ENCODE peak calls at places on chromosomes 6 and 20, in ten cellular contexts. H is GM23248; N is endothelial cell of umbilical vein; S is adrenal gland; T is colonic mucosa; M is AG09309; R is astrocyte of the spinal cord; F is lower leg skin; Q is naive thymus-derived CD4-positive, alpha-beta T cell; E is GM23338. Z is an unnamed sample.

GRCh38 chr20:18224968-18225568 is 63.3 kb upstream of the ZNF133 start:
- DNase-seq in Q (no peak), R (peak; percentile 71), F (peak; percentile 24), T (peak; percentile 32), E (peak; percentile 20), H (peak; percentile 87), M (peak; percentile 1), N (peak; percentile 83), S (peak; percentile 75), Z (peak; percentile 41)

GRCh38 chr6:42571611-42572342 is 7.9 kb downstream of the UBR2 start:
- DNase-seq in E (peak; percentile 21), F (no peak), S (no peak), N (no peak), R (no peak), T (no peak), H (peak; percentile 20), Q (no peak), M (no peak), Z (no peak)

GRCh38 chr6:43673444-43674063 is 14.0 kb downstream of the MRPS18A start:
- DNase-seq in T (no peak), E (no peak), M (no peak), Q (no peak), N (no peak), R (no peak), F (no peak), H (no peak), S (peak; percentile 78), Z (no peak)

GRCh38 chr6:108014040-108014439 is 56.0 kb upstream of the SEC63 start:
- DNase-seq in S (no peak), E (no peak), H (no peak), Q (no peak), T (no peak), N (no peak), F (no peak), M (no peak), R (no peak), Z (no peak)

GRCh38 chr6:44105146-44105545 is 22.1 kb downstream of the MRPL14 start:
- DNase-seq in Q (no peak), F (no peak), R (peak; percentile 15), T (no peak), E (no peak), S (no peak), M (no peak), H (no peak), N (no peak), Z (no peak)

GRCh38 chr6:13586936-13587542 is 12.6 kb downstream of the SIRT5 start:
- DNase-seq in E (no peak), M (no peak), N (no peak), H (peak; percentile 23), R (no peak), F (no peak), S (no peak), T (no peak), Q (no peak), Z (no peak)

GRCh38 chr20:25299801-25300200 is 51.9 kb downstream of the PYGB start:
- DNase-seq in Q (no peak), E (no peak), S (no peak), F (no peak), M (no peak), H (peak; percentile 60), T (no peak), R (peak; percentile 29), N (no peak), Z (no peak)

GRCh38 chr6:166515072-166515810 is 71.2 kb downstream of the RAMACL start:
- DNase-seq in T (no peak), F (no peak), R (peak; percentile 84), Q (no peak), N (peak; percentile 56), H (peak; percentile 97), E (no peak), M (peak; percentile 59), S (no peak), Z (peak; percentile 59)

GRCh38 chr6:99613705-99614429 is 7.2 kb downstream of the PRDM13 start:
- DNase-seq in M (no peak), N (no peak), H (peak; percentile 37), T (no peak), E (peak; percentile 69), Q (no peak), R (no peak), F (no peak), S (no peak), Z (peak; percentile 47)

GRCh38 chr6:99619409-99619762 is 12.8 kb downstream of the PRDM13 start:
- DNase-seq in M (no peak), H (no peak), Q (no peak), F (no peak), N (no peak), T (no peak), R (no peak), S (no peak), E (no peak), Z (no peak)

GRCh38 chr6:99617131-99617530 is 10.5 kb downstream of the PRDM13 start:
- DNase-seq in F (no peak), H (no peak), M (no peak), E (no peak), S (no peak), N (no peak), Q (no peak), T (no peak), R (no peak), Z (no peak)

GRCh38 chr6:99614430-99615161 is 8.0 kb downstream of the PRDM13 start:
- DNase-seq in Q (no peak), F (no peak), T (no peak), M (no peak), N (no peak), E (peak; percentile 83), S (no peak), R (no peak), H (peak; percentile 38), Z (peak; percentile 46)

GRCh38 chr6:99618649-99619408 is 12.2 kb downstream of the PRDM13 start:
- DNase-seq in M (no peak), F (no peak), S (no peak), E (peak; percentile 93), R (no peak), T (no peak), N (no peak), H (no peak), Q (no peak), Z (no peak)
- H3K4me3 ChIP-seq in M (no peak overlapping the region), F (no peak overlapping the region), S (no peak overlapping the region), E (peak overlapping the region; percentile 59), R (no peak overlapping the region), T (no peak overlapping the region), N (no peak overlapping the region), H (no peak overlapping the region), Q (no peak overlapping the region), Z (peak overlapping the region; percentile 6)

GRCh38 chr6:106315765-106316375 is 9.7 kb downstream of the ATG5 start:
- DNase-seq in H (no peak), S (no peak), T (no peak), Q (no peak), N (peak; percentile 23), F (no peak), E (no peak), M (no peak), R (peak; percentile 23), Z (no peak)

GRCh38 chr6:106309024-106309423 is 16.5 kb downstream of the ATG5 start:
- DNase-seq in S (no peak), T (no peak), F (no peak), M (no peak), N (no peak), R (no peak), E (no peak), H (no peak), Q (no peak), Z (no peak)

DNA sequence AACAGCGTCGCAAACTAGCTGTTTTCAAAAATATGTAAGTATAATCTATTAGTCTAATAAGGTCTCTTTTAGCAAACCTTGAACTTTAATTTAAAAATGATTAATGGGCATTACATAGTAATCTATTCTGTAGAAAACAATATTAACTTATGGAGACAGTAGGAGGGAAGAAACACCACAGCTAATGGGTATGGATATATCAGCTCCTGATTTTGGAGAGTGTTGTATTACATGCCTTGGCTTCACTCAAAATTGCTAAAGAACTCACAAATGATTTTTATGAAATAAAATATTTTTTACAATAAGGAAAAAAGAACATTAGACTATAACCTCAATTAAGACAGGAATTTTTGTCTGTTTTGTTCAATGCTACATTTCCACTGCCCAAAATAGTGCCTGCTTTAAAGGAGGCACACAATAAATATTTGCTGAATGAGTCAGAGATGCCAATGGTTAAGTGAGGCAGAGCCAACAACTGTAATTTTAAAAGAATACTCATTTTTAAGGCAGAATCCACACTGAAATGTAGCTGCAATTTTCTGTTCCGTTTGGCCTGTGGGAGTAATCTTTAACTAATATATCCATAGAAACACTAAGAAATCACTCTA is 15.7 kb downstream of the ATG5 start:
- DNase-seq in E (no peak), Q (no peak), T (no peak), H (peak; percentile 78), S (no peak), M (peak; percentile 27), R (peak; percentile 42), N (peak; percentile 34), F (no peak), Z (no peak)
- H3K4me3 ChIP-seq in E (no peak overlapping the region), Q (no peak overlapping the region), T (no peak overlapping the region), H (peak overlapping the region; percentile 34), S (no peak overlapping the region), M (no peak overlapping the region), R (no peak overlapping the region), N (no peak overlapping the region), F (no peak overlapping the region), Z (no peak overlapping the region)

DNA sequence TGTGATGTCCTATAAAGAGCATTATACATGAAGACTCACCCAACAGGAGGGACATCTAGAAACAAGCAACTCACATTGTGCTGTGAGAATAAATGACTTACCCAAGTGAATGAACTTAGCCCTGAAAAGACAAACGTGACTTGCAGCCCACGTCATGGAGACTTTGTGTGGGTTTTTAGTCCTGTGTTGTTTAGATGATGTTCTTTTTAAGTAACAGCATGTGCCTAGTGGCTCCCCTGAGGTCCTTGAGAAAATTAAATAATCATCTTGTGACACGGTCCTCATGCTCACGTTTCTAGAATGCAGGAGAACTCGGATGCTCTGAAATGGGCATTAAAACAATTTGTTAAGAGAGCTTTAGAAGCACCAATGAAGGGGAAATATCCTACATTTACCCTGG is 165.1 kb downstream of the SASH1 start:
- DNase-seq in Q (no peak), F (peak; percentile 82), M (no peak), E (no peak), S (no peak), H (peak; percentile 69), T (no peak), N (no peak), R (peak; percentile 59), Z (no peak)
- H3K4me3 ChIP-seq in Q (no peak overlapping the region), F (no peak overlapping the region), M (no peak overlapping the region), E (no peak overlapping the region), S (no peak overlapping the region), H (peak overlapping the region; percentile 96), T (no peak overlapping the region), N (no peak overlapping the region), R (no peak overlapping the region), Z (no peak overlapping the region)

GRCh38 chr20:10741060-10741459 is 67.3 kb upstream of the JAG1 start:
- DNase-seq in H (no peak), R (no peak), M (no peak), T (no peak), S (no peak), E (no peak), F (no peak), N (no peak), Q (no peak), Z (peak; percentile 52)

GRCh38 chr20:10739134-10739533 is 65.3 kb upstream of the JAG1 start:
- DNase-seq in H (no peak), T (no peak), M (no peak), R (no peak), F (no peak), Q (no peak), N (no peak), E (no peak), S (no peak), Z (no peak)

GRCh38 chr20:10735195-10735949 is 61.6 kb upstream of the JAG1 start:
- DNase-seq in Q (no peak), N (no peak), M (no peak), H (no peak), S (no peak), R (no peak), T (no peak), F (no peak), E (no peak), Z (no peak)

GRCh38 chr20:10739575-10739974 is 65.8 kb upstream of the JAG1 start:
- DNase-seq in R (no peak), T (peak; percentile 44), F (no peak), H (peak; percentile 41), Q (no peak), S (no peak), E (no peak), N (peak; percentile 47), M (no peak), Z (no peak)
- H3K4me3 ChIP-seq in R (no peak overlapping the region), T (no peak overlapping the region), F (no peak overlapping the region), H (peak overlapping the region; percentile 52), Q (no peak overlapping the region), S (no peak overlapping the region), E (no peak overlapping the region), N (peak overlapping the region; percentile 37), M (no peak overlapping the region), Z (no peak overlapping the region)